ENCODE peak calls at places on chromosomes 3 and 15, in ten cellular contexts. R, E, G, B, L, I, N, D, P and X are unnamed samples. For H3K4me1, the result is how much of the 10 kb centered on the place peaks cover.

GRCh38 chr3:139811331-139811730 is 123.7 kb upstream of the CLSTN2 start:
- DNase-seq in P (no peak), L (no peak), I (no peak), E (no peak), G (no peak), B (no peak), N (no peak), R (no peak), D (no peak), X (no peak)

GRCh38 chr3:189100866-189101265 is 70.9 kb upstream of the TPRG1 start:
- DNase-seq in N (no peak), G (no peak), D (no peak), I (no peak), P (no peak), E (no peak), B (no peak), R (no peak), L (no peak), X (no peak)

GRCh38 chr15:77855871-77856270 is 221.6 kb downstream of the TBC1D2B start:
- DNase-seq in E (no peak), R (no peak), I (peak), N (no peak), B (no peak), P (no peak), L (no peak), D (no peak), G (no peak), X (no peak)

GRCh38 chr3:184334470-184335158 is 2.8 kb upstream of the FAM131A start:
- DNase-seq in I (no peak), R (no peak), E (no peak), N (no peak), L (no peak), D (peak), B (peak), G (no peak), P (no peak), X (no peak)

GRCh38 chr3:100269410-100270217 is 8.8 kb downstream of the TBC1D23 start:
- DNase-seq in E (no peak), R (no peak), P (no peak), B (no peak), G (no peak), D (no peak), L (no peak), N (no peak), I (no peak), X (no peak)

GRCh38 chr15:72369964-72370363 is 5.8 kb downstream of the HEXA start:
- DNase-seq in R (no peak), P (no peak), L (no peak), E (no peak), D (no peak), B (no peak), N (no peak), I (no peak), G (no peak), X (no peak)

GRCh38 chr3:130341388-130341787 is 4.1 kb upstream of the COL6A5 start:
- DNase-seq in E (no peak), R (no peak), D (no peak), I (no peak), L (no peak), B (no peak), P (no peak), N (no peak), G (no peak), X (no peak)

GRCh38 chr15:92733934-92734521 is 78.5 kb upstream of the FAM174B start:
- DNase-seq in B (peak), I (no peak), R (no peak), P (no peak), E (peak), D (peak), G (no peak), L (no peak), N (no peak), X (peak)

GRCh38 chr3:138842483-138843188 is 7.9 kb upstream of the PIK3CB start:
- DNase-seq in I (no peak), R (no peak), D (peak), B (no peak), N (no peak), E (no peak), L (no peak), P (no peak), G (no peak), X (no peak)

GRCh38 chr15:41169784-41170183 is 53.7 kb upstream of the INO80 start:
- DNase-seq in P (no peak), E (no peak), N (no peak), I (no peak), B (no peak), D (no peak), R (no peak), G (no peak), L (no peak), X (no peak)

GRCh38 chr3:101725192-101725889 is 927 bp downstream of the CEP97 start:
- DNase-seq in D (peak), G (peak), N (no peak), I (peak), E (peak), L (no peak), B (peak), P (peak), R (peak), X (no peak)

GRCh38 chr3:134949150-134949549 is 154.1 kb downstream of the EPHB1 start:
- DNase-seq in E (no peak), L (no peak), R (no peak), D (no peak), B (no peak), N (no peak), P (no peak), I (no peak), G (no peak), X (no peak)

GRCh38 chr3:187958432-187959003 is 195.4 kb upstream of the LPP start:
- DNase-seq in B (no peak), D (no peak), R (peak), L (no peak), I (no peak), N (no peak), P (peak), G (no peak), E (no peak), X (no peak)

GRCh38 chr3:113223831-113224240 is 12.5 kb downstream of the BOC start:
- DNase-seq in N (peak), E (no peak), D (no peak), B (no peak), R (no peak), L (no peak), G (no peak), I (no peak), P (peak), X (no peak)

GRCh38 chr15:90325677-90326200 is 26.3 kb upstream of the ZNF774 start:
- DNase-seq in D (no peak), I (peak), B (no peak), P (no peak), N (no peak), L (no peak), R (no peak), G (no peak), E (no peak), X (no peak)

DNA sequence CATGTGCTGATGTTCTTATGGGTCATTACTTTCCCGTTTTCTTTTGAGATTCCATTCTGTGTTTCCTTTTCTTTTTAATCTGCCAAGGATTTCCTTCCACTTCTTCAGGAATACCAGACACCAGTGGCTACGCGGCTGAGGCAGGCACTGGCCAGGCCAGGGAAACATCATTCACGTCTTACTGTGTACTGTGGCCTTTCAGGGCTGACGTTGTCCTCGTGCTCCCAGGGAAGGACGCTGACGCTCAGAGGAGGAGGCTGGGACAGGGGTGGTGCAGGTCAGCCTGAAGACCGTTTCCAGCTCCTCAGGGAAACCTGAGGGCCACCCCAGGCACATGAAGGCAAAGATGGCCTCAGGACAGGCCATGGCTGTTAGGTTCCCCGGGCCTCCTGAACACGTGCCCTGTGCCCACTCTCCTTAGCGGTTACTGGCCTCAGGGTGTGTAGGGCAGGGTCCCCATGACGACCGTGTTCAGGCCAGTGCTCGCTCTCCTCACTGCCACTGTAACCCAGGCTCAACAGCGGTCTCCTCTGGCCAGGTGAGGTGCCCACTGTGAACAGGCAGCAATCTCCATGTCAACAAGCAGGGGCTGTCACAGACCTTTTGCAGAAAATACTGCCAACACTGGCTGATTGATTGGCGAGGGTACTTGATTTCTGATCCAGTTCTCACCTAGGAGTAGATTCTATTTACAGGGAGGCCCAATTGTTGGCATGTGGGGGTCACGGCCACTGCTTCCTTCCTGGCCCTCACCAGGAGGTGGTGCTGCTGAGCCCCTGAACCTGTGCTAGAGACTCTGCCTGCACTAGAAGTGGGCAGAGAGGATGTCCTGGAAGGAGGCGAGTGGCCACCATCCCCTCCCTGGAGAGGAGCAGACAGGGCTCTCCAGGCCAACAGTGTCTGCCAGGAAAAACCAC is 169.5 kb downstream of the ATP10A start:
- DNase-seq in L (no peak), I (peak), G (peak), B (no peak), D (peak), E (peak), N (no peak), R (no peak), P (no peak), X (no peak)
- TF ChIP-seq EP300 in L (no peak), I (no peak), G (no peak), B (no peak), D (no peak), E (no peak), N (no peak), R (no peak), P (no peak), X (no peak)

GRCh38 chr3:14366915-14367523 is 35.4 kb upstream of the SLC6A6 start:
- DNase-seq in P (no peak), R (no peak), E (no peak), B (no peak), G (no peak), I (no peak), D (no peak), N (no peak), L (no peak), X (no peak)
- TF ChIP-seq CTCF in P (no peak), R (no peak), E (no peak), B (no peak), G (no peak), I (no peak), D (no peak), N (no peak), L (no peak), X (no peak)

DNA sequence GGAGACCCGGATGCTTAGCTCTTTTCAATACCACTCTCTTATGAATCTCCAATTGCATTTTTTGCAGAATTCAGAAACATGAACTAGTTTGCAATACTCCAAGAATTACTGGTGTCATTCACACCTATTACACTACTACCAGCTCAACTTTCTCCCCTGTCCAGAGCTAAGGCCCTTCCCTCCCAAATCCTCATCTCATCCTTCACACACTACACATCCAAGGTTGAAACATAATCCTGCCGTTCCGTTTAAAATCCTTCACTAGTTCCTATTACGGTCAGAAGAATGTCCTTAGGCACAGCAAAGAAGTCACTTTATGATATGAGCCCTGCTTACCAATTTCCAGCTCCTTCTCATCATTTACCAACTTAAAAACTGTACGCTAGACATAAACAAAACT is 22.7 kb downstream of the TBL1XR1 start:
- DNase-seq in I (no peak), N (no peak), B (no peak), D (no peak), R (no peak), E (no peak), P (no peak), G (no peak), L (no peak), X (no peak)
- H3K4me1 ChIP-seq in I (under half), N (half or more), B (under half), D (under half), R (half or more), E (under half), P (under half), G (under half), L (under half), X (under half)

GRCh38 chr3:50450135-50450911 is 53.1 kb downstream of the CACNA2D2 start:
- DNase-seq in L (peak), R (peak), B (no peak), N (peak), G (peak), D (no peak), P (peak), E (no peak), I (peak), X (no peak)

GRCh38 chr3:50457988-50458387 is 45.4 kb downstream of the CACNA2D2 start:
- DNase-seq in B (no peak), N (no peak), D (no peak), L (no peak), P (no peak), I (no peak), E (no peak), G (no peak), R (no peak), X (no peak)

GRCh38 chr3:50453907-50454306 is 49.5 kb downstream of the CACNA2D2 start:
- DNase-seq in L (no peak), B (no peak), R (no peak), N (no peak), D (peak), E (peak), G (no peak), P (no peak), I (no peak), X (no peak)

GRCh38 chr3:50455133-50455532 is 48.3 kb downstream of the CACNA2D2 start:
- DNase-seq in P (no peak), D (no peak), I (no peak), L (no peak), E (no peak), B (no peak), G (no peak), N (no peak), R (no peak), X (no peak)

GRCh38 chr3:50454671-50455070 is 48.8 kb downstream of the CACNA2D2 start:
- DNase-seq in P (no peak), L (no peak), E (peak), I (no peak), B (no peak), R (no peak), N (no peak), D (no peak), G (no peak), X (no peak)
- TF ChIP-seq EP300 in P (no peak), L (no peak), E (no peak), I (no peak), B (no peak), R (no peak), N (no peak), D (no peak), G (no peak), X (no peak)